ENCODE peak calls at places on chromosome 5, in nine cellular contexts. T, H, M, Q, A, D, L, P and N are unnamed samples.

GRCh38 chr5:88671808-88672499 is 211.0 kb downstream of the MEF2C start:
- DNase-seq in T (no peak), H (no peak), M (no peak), Q (no peak), A (no peak), D (no peak), L (peak), P (no peak), N (no peak)

GRCh38 chr5:77167695-77168111 is 42.8 kb upstream of the PDE8B start:
- DNase-seq in T (no peak), H (peak), M (no peak), Q (peak), A (no peak), D (no peak), L (no peak), P (no peak), N (no peak)

GRCh38 chr5:175520873-175521272 is 42.5 kb downstream of the SFXN1 start:
- DNase-seq in T (no peak), H (no peak), M (no peak), Q (no peak), A (no peak), D (no peak), L (no peak), P (no peak), N (no peak)

GRCh38 chr5:72363146-72363802 is 43.1 kb downstream of the PTCD2 start:
- DNase-seq in T (no peak), H (no peak), M (no peak), Q (peak), A (no peak), D (peak), L (peak), P (no peak), N (no peak)

GRCh38 chr5:151483176-151483575 is 35.8 kb downstream of the SLC36A1 start:
- DNase-seq in T (no peak), H (no peak), M (no peak), Q (peak), A (no peak), D (no peak), L (peak), P (no peak), N (no peak)

GRCh38 chr5:55154893-55155292 is 5.1 kb upstream of the GPX8 start:
- DNase-seq in T (no peak), H (no peak), M (no peak), Q (peak), A (no peak), D (no peak), L (no peak), P (no peak), N (no peak)

GRCh38 chr5:17221843-17222614 is 4.6 kb downstream of the BASP1 start:
- DNase-seq in T (no peak), H (no peak), M (no peak), Q (peak), A (no peak), D (no peak), L (no peak), P (no peak), N (no peak)

GRCh38 chr5:128062172-128062746 is 21.3 kb upstream of the SLC12A2 start:
- DNase-seq in T (no peak), H (no peak), M (no peak), Q (peak), A (no peak), D (no peak), L (no peak), P (no peak), N (no peak)

GRCh38 chr5:65305913-65306312 is 175.8 kb downstream of the ADAMTS6 start:
- DNase-seq in T (no peak), H (no peak), M (no peak), Q (peak), A (no peak), D (no peak), L (no peak), P (no peak), N (no peak)

GRCh38 chr5:6135977-6136376 is 242.4 kb downstream of the MED10 start:
- DNase-seq in T (no peak), H (no peak), M (no peak), Q (no peak), A (no peak), D (no peak), L (no peak), P (no peak), N (no peak)

GRCh38 chr5:134545070-134545868 is 19.8 kb downstream of the JADE2 start:
- DNase-seq in T (no peak), H (peak), M (peak), Q (no peak), A (no peak), D (no peak), L (peak), P (no peak), N (no peak)

GRCh38 chr5:85533324-85533723 is 1084.4 kb upstream of the COX7C start:
- DNase-seq in T (no peak), H (no peak), M (no peak), Q (no peak), A (no peak), D (no peak), L (no peak), P (no peak), N (no peak)

GRCh38 chr5:143495823-143496275 is 92.4 kb upstream of the NR3C1 start:
- DNase-seq in T (no peak), H (peak), M (no peak), Q (peak), A (no peak), D (no peak), L (no peak), P (no peak), N (no peak)

GRCh38 chr5:91177639-91178038 is 205.5 kb downstream of the ARRDC3 start:
- DNase-seq in T (no peak), H (no peak), M (no peak), Q (peak), A (no peak), D (no peak), L (no peak), P (no peak), N (no peak)

GRCh38 chr5:82347213-82347947 is 69.2 kb upstream of the RPS23 start:
- DNase-seq in T (no peak), H (no peak), M (no peak), Q (peak), A (no peak), D (no peak), L (peak), P (no peak), N (no peak)

GRCh38 chr5:138492552-138493045 is 27.3 kb downstream of the EGR1 start:
- DNase-seq in T (no peak), H (no peak), M (no peak), Q (no peak), A (no peak), D (no peak), L (peak), P (no peak), N (no peak)

GRCh38 chr5:2749514-2750025 is 1.9 kb downstream of the IRX2 start:
- DNase-seq in T (no peak), H (no peak), M (no peak), Q (peak), A (no peak), D (no peak), L (peak), P (no peak), N (no peak)

GRCh38 chr5:16345454-16345853 is 120.1 kb downstream of the ZNF622 start:
- DNase-seq in T (no peak), H (no peak), M (no peak), Q (peak), A (no peak), D (no peak), L (no peak), P (no peak), N (no peak)

GRCh38 chr5:66680804-66681203 is 84.6 kb downstream of the MAST4 start:
- DNase-seq in T (no peak), H (no peak), M (no peak), Q (no peak), A (no peak), D (no peak), L (no peak), P (no peak), N (no peak)
- TF ChIP-seq CTCF in T (no peak), H (no peak), M (no peak), Q (peak), A (no peak), D (peak), L (peak), P (peak), N (no peak)

DNA sequence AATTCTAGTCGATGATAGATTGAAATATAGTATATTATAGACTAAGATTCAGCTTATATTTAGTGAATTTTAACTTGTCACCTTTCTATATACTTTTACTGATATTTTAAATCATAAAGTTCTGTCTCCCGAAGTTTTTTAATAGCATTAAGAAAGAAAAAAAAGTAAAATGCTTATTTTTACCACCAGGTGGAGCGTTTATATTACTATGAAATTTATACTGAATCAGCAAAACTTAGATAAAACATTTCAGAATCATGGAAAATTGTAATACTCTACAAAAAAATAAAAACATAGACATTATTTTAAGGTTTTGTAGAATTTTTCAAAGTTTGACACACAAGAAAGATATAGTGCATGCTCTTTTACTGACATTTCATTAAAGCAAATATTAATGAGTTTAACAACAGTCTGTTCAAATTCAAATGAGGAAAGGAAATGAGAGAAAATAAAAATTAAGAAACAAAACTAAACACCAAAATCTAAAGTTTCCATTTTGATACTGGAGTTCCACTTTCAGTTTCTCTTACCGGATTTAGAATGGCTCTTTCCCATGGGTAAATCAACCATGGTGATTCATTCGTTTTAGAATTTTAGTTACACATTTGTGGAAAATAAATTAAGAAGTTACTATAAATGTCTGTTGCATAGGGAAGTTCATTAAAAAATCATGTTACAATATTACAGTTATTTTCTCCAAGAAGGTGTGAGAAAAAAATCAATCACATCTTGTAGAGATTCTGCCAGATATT is 1035.3 kb downstream of the CDH12 start:
- DNase-seq in T (no peak), H (no peak), M (no peak), Q (no peak), A (no peak), D (no peak), L (no peak), P (no peak), N (no peak)
- TF ChIP-seq CTCF in T (no peak), H (no peak), M (no peak), Q (peak), A (no peak), D (no peak), L (peak), P (peak), N (peak)

DNA sequence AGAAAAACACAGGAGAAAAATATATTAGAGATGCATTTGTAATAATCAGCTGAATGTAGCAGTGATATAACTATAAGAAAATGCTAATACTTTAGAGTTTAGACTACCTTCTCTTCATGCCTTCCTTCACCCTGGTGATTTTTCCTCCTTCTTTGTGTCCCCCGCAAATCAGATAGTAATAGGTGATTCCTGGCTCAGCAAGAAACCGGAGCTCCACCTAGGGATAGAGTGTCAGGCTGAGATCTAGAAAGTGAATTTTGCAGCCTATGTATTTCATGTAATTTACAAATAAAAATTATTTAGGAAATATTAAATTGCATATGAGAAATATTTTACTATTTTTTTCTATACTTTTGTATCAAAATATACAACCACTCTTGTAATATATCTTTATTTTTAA is 109.8 kb upstream of the ST8SIA4 start:
- DNase-seq in T (no peak), H (no peak), M (no peak), Q (no peak), A (no peak), D (no peak), L (no peak), P (no peak), N (no peak)
- TF ChIP-seq CTCF in T (peak), H (no peak), M (no peak), Q (no peak), A (no peak), D (no peak), L (peak), P (peak), N (no peak)

DNA sequence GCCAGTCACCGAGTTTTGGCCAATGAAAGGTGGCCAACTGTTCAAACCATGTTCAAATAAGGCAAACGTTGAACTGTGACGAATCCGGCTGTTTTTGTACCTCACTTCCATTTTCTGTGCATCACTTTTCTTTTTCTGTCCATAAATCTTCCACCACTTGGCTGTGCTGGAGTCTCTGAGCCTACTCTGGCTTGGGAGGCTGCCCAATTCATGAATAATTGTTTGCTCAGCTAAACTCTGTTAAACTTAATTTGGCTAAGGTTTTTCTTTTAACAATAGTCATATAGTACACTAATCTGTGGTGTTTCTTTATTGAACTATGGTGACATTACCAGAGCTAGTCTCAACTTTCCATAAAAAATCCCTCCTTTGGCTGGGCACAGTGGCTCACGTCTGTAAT is 11.3 kb downstream of the NIM1K start:
- DNase-seq in T (no peak), H (no peak), M (no peak), Q (no peak), A (no peak), D (no peak), L (no peak), P (no peak), N (no peak)
- TF ChIP-seq CTCF in T (no peak), H (no peak), M (no peak), Q (no peak), A (no peak), D (no peak), L (no peak), P (no peak), N (no peak)

GRCh38 chr5:142315231-142315900 is 9.5 kb downstream of the SPRY4 start:
- DNase-seq in T (no peak), H (no peak), M (no peak), Q (no peak), A (no peak), D (no peak), L (no peak), P (no peak), N (no peak)
- TF ChIP-seq CTCF in T (no peak), H (no peak), M (no peak), Q (no peak), A (no peak), D (no peak), L (no peak), P (no peak), N (no peak)

GRCh38 chr5:171861383-171861782 is 75.8 kb downstream of the SMIM23 start:
- DNase-seq in T (no peak), H (no peak), M (no peak), Q (peak), A (no peak), D (no peak), L (no peak), P (no peak), N (no peak)

GRCh38 chr5:171857537-171857936 is 71.9 kb downstream of the SMIM23 start:
- DNase-seq in T (no peak), H (no peak), M (no peak), Q (no peak), A (no peak), D (no peak), L (peak), P (no peak), N (no peak)

GRCh38 chr5:171855265-171855664 is 69.6 kb downstream of the SMIM23 start:
- DNase-seq in T (no peak), H (no peak), M (no peak), Q (no peak), A (no peak), D (no peak), L (no peak), P (no peak), N (no peak)

GRCh38 chr5:171855798-171856772 is 70.5 kb downstream of the SMIM23 start:
- DNase-seq in T (no peak), H (no peak), M (no peak), Q (no peak), A (no peak), D (no peak), L (no peak), P (no peak), N (no peak)

DNA sequence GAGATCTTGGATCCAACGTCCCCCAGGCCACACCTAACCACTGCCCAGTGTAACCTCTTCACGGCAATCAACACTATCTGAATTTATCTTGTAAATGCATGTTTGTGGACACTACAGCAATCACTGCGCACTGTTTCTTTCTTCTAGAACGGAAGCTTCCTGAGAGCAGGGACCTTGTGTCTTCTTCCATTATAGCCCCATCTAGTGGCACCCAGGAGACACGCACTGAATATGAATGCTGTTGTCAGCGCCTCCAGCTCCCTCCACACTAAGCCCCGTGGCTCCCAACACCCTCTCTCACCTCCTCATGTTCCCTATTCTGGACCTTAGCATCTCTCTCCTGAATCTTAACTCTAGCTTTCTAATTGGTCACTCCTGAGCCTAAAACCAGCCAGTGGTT is 72.7 kb downstream of the SMIM23 start:
- DNase-seq in T (no peak), H (no peak), M (no peak), Q (no peak), A (no peak), D (no peak), L (no peak), P (no peak), N (no peak)
- TF ChIP-seq CTCF in T (peak), H (no peak), M (no peak), Q (peak), A (peak), D (peak), L (peak), P (peak), N (peak)

DNA sequence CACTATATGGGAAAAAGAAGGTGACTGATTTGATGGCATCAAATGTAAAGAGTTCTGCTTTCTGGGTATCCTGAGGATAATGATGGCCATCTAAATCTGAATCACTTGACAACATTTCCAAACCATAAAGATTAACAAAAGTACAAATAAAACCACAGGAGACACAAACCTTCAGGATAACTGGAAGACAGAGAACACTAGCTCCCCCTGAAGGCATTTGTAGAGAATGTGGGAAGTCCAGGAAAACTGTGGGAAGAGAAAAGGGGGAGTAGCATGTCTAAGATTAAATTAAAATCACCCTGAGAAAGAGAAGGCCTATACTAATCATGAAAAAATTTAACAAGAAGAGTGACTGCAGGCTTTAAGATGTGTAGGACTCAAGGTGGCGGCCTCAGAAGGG is 116.2 kb downstream of the PRELID2 start:
- DNase-seq in T (no peak), H (no peak), M (no peak), Q (peak), A (no peak), D (peak), L (no peak), P (no peak), N (no peak)
- TF ChIP-seq CTCF in T (no peak), H (no peak), M (no peak), Q (peak), A (no peak), D (peak), L (peak), P (peak), N (no peak)

DNA sequence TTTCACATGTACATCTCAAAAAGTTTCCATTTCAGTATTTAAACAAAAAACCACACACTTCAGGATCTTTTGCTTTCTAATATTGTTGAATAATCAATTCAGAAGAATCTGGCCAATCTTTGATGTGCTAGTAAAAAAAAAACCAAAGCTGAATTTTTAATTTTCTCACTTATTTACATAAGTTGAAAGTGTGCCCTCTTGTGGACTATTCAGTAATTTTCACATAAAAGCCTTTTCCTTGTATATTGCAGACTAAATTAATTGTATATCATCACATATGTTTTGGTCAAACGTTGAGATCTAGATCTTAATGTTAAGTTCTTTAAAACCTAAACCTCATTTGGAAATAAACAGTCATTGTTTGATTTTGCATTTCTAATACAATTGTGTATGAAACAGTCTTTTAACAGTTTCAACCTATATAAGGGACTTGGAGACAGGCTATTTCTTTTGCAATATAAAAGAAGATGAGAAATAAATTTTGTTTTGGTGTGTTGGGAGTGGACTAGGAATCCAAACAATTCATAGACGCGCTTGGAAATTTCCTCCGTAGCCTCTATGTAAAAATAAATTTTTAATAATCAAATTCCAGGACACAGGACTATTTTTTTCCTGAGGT is 68.1 kb downstream of the NIPBL start:
- DNase-seq in T (no peak), H (no peak), M (no peak), Q (peak), A (no peak), D (peak), L (no peak), P (no peak), N (no peak)
- TF ChIP-seq CTCF in T (peak), H (peak), M (no peak), Q (peak), A (peak), D (peak), L (peak), P (peak), N (peak)

DNA sequence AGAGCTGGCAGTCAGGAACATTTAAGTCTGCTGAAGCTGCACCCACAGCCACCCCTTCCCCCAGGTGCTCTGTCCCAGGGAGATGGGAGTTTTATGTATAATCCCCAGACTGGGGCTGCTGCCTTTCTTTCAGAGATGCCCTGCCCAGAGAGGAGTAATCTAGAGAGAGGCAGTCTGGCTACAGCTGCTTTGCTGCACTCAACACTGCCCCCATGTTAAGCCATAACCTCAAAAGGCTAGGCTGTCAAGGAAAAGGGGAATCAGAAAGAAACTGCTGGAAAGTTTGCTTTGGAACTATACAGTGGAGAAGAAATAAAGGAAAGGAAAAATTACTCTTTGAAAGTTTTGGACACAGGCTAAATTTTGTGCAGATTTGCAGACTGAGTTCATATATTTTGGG is 127.2 kb downstream of the MACIR start:
- DNase-seq in T (no peak), H (no peak), M (no peak), Q (no peak), A (no peak), D (no peak), L (peak), P (no peak), N (no peak)
- TF ChIP-seq CTCF in T (no peak), H (no peak), M (no peak), Q (no peak), A (no peak), D (peak), L (peak), P (no peak), N (no peak)